ENCODE peak calls at places on chromosome 3, in eight cellular contexts. L is sigmoid colon; O is SK-N-SH; D is AG04450; Y is gastrocnemius medialis; X is CD8-positive, alpha-beta T cell; Z is HepG2; A is astrocyte of the spinal cord. I is an unnamed sample.

GRCh38 chr3:173109143-173109542 is 31.9 kb downstream of the SPATA16 start:
- DNase-seq in X (no peak), A (peak), Y (no peak), Z (no peak), D (no peak), L (no peak), O (no peak), I (no peak)

GRCh38 chr3:136197159-136197715 is 1.1 kb upstream of the MSL2 start:
- DNase-seq in Y (no peak), D (no peak), Z (peak), X (no peak), O (no peak), A (no peak), L (no peak), I (no peak)

GRCh38 chr3:185712337-185712736 is 112.5 kb downstream of the IGF2BP2 start:
- DNase-seq in D (no peak), Y (no peak), A (no peak), X (no peak), Z (no peak), O (no peak), L (no peak), I (no peak)

GRCh38 chr3:4849136-4849535 is 130.1 kb upstream of the BHLHE40 start:
- DNase-seq in L (no peak), A (no peak), Y (no peak), O (no peak), D (no peak), Z (no peak), X (no peak), I (no peak)

GRCh38 chr3:17806201-17806600 is 63.8 kb upstream of the TBC1D5 start:
- DNase-seq in A (no peak), L (no peak), X (no peak), D (no peak), Y (no peak), O (no peak), Z (no peak), I (no peak)

GRCh38 chr3:135197246-135197645 is 402.2 kb downstream of the EPHB1 start:
- DNase-seq in D (no peak), A (no peak), X (no peak), O (no peak), Y (no peak), L (no peak), Z (no peak), I (no peak)

GRCh38 chr3:132210476-132211346 is 106.5 kb upstream of the ACP3 start:
- DNase-seq in X (no peak), A (no peak), Y (no peak), O (peak), D (no peak), L (no peak), Z (peak), I (peak)

GRCh38 chr3:58462829-58463180 is 29.1 kb upstream of the KCTD6 start:
- DNase-seq in D (no peak), Y (no peak), Z (peak), X (no peak), A (no peak), L (no peak), O (no peak), I (no peak)

GRCh38 chr3:72661115-72661457 is 187.2 kb downstream of the SHQ1 start:
- DNase-seq in O (peak), L (peak), Y (peak), X (no peak), D (peak), A (peak), Z (no peak), I (no peak)

GRCh38 chr3:129428382-129429079 is at the start of gene EFCAB12:
- DNase-seq in L (peak), D (peak), A (peak), Y (peak), X (peak), Z (peak), O (peak), I (peak)
- H3K4me3 ChIP-seq in L (peak), D (peak), A (peak), Y (peak), X (peak), Z (peak), O (peak), I (peak)

DNA sequence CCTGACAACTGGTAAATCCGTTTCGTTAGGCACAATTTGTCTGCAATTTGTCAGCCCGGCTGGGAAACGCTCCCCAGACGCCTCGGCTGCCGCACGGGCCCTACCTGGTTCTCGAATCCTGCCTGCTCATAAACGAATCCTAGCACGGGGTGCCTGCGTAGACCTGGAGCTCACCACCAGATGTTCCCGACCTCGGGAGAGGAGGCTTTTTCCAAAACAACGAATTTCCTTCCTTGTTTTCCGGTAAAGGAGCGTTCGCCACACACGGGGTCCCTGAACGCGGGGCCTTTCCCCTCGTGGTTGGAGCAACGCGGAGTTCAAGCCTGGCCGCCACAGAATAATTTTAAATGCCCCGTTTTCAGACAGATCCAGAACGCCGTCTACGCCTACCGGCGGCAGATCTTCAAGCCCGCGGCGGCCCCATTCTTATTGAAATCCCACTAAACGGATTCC is 1.1 kb downstream of the GATA2 start:
- DNase-seq in Z (no peak), A (peak), O (no peak), L (peak), Y (no peak), X (no peak), D (no peak), I (no peak)
- H3K4me3 ChIP-seq in Z (peak), A (no peak), O (peak), L (no peak), Y (peak), X (no peak), D (peak), I (no peak)

GRCh38 chr3:48466386-48467109 is 20.0 kb downstream of the ATRIP start:
- DNase-seq in X (peak), D (no peak), A (no peak), Y (peak), O (peak), Z (no peak), L (peak), I (no peak)
- H3K4me3 ChIP-seq in X (peak), D (peak), A (peak), Y (peak), O (peak), Z (no peak), L (peak), I (peak)

GRCh38 chr3:50207359-50208042 is 2.4 kb downstream of the SLC38A3 start:
- DNase-seq in Z (no peak), D (no peak), O (no peak), Y (no peak), X (no peak), L (no peak), A (no peak), I (peak)

GRCh38 chr3:50204804-50205718 is at the start of gene SLC38A3:
- DNase-seq in D (no peak), X (no peak), Z (no peak), L (no peak), Y (peak), O (peak), A (no peak), I (peak)

GRCh38 chr3:50203113-50203852 is 1.8 kb upstream of the SLC38A3 start:
- DNase-seq in Z (peak), A (no peak), Y (no peak), L (no peak), O (no peak), D (no peak), X (no peak), I (peak)

GRCh38 chr3:50204052-50204803 is 843 bp upstream of the SLC38A3 start:
- DNase-seq in L (no peak), Z (no peak), X (no peak), Y (no peak), D (no peak), A (no peak), O (no peak), I (peak)

GRCh38 chr3:50205719-50206276 is 727 bp downstream of the SLC38A3 start:
- DNase-seq in A (no peak), D (no peak), Y (peak), L (no peak), X (no peak), Z (peak), O (peak), I (peak)
- H3K4me3 ChIP-seq in A (no peak), D (no peak), Y (peak), L (peak), X (peak), Z (peak), O (peak), I (peak)

DNA sequence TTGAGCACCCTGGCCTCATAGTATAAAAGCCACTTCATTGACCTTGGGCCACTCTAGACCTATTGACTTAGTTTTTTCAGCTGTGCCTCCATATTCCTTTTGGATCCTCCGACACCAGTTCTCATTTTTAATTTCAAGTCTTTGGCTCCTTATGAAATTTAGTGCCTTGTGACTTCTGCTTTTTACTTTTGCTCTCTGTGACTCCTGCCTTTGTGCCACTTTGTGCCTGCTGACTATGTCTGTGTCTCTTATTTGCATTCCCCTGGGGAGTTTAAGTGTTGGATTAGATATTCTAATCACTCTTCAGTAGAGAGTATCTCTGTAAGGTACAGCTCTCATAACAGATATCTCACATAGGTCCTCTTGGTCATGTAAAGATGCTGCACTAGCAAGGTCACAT is 39.6 kb upstream of the GPR149 start:
- DNase-seq in O (no peak), A (no peak), L (no peak), X (no peak), Y (no peak), Z (no peak), D (no peak), I (no peak)
- H3K4me3 ChIP-seq in O (no peak), A (no peak), L (no peak), X (no peak), Y (no peak), Z (no peak), D (no peak), I (no peak)

DNA sequence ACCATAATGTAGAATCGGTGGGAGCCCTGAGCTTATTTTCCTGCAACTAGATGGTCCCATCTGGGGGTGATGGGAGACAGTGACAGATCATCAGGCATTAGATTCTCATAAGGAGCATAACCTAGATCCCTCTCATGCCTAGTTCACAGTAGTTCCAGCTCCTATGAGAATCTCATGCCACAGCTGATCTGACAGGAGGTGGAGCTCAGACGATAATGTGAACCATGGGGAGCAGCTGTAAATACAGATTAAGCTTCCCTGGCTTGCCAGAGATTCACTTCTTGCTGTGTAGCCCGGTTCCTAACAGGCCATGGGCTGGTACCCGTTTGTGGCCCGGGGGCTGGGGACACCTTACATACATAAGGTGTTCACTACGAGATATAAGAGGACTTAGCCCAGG is 67.5 kb upstream of the LRRFIP2 start:
- DNase-seq in X (no peak), Z (no peak), O (no peak), A (no peak), D (no peak), Y (no peak), L (no peak), I (no peak)
- H3K4me3 ChIP-seq in X (no peak), Z (peak), O (no peak), A (no peak), D (no peak), Y (no peak), L (no peak), I (no peak)